ENCODE peak calls at places on chromosomes 7 and 10, in seven cellular contexts. I is heart left ventricle, S is BJ, D is endothelial cell of umbilical vein, U is SK-N-SH, B is fibroblast of mammary gland, X is tibial nerve. C is an unnamed sample.

GRCh38 chr10:114631678-114632417 is 26.2 kb downstream of the ABLIM1 start:
- DNase-seq in I (peak), S (no peak), D (peak), U (peak), B (no peak), X (no peak), C (peak)

GRCh38 chr7:93944673-93945072 is 23.1 kb downstream of the GNG11 start:
- DNase-seq in I (no peak), S (no peak), D (peak), U (peak), B (peak), X (no peak), C (no peak)

GRCh38 chr10:608331-609265 is 80.9 kb downstream of the DIP2C start:
- DNase-seq in I (no peak), S (no peak), D (no peak), U (no peak), B (peak), X (no peak), C (no peak)

GRCh38 chr10:99427566-99428150 is 2.8 kb downstream of the GOT1 start:
- DNase-seq in I (no peak), S (no peak), D (no peak), U (no peak), B (no peak), X (no peak), C (no peak)

GRCh38 chr10:71220689-71221540 is 8.5 kb downstream of the UNC5B start:
- DNase-seq in I (peak), S (no peak), D (no peak), U (no peak), B (peak), X (no peak), C (no peak)

GRCh38 chr7:69654849-69655707 is 56.8 kb downstream of the AUTS2 start:
- DNase-seq in I (no peak), S (no peak), D (no peak), U (no peak), B (no peak), X (no peak), C (no peak)

GRCh38 chr10:131201741-131202515 is 109.6 kb downstream of the TCERG1L start:
- DNase-seq in I (no peak), S (no peak), D (no peak), U (no peak), B (no peak), X (no peak), C (no peak)

GRCh38 chr10:71187600-71187999 is 24.8 kb upstream of the UNC5B start:
- DNase-seq in I (peak), S (no peak), D (peak), U (no peak), B (peak), X (peak), C (no peak)

GRCh38 chr10:62597226-62597625 is 207.3 kb upstream of the ADO start:
- DNase-seq in I (no peak), S (no peak), D (no peak), U (no peak), B (peak), X (no peak), C (no peak)

GRCh38 chr10:119337796-119338432 is 130.5 kb downstream of the GRK5 start:
- DNase-seq in I (no peak), S (no peak), D (peak), U (no peak), B (peak), X (no peak), C (peak)

GRCh38 chr10:56068040-56068439 is 293.0 kb downstream of the ZWINT start:
- DNase-seq in I (no peak), S (no peak), D (no peak), U (no peak), B (no peak), X (no peak), C (no peak)

GRCh38 chr10:45180946-45181439 is 134.4 kb downstream of the OR13A1 start:
- DNase-seq in I (no peak), S (no peak), D (no peak), U (no peak), B (no peak), X (no peak), C (no peak)

GRCh38 chr10:18859659-18860058 is 188.9 kb upstream of the MALRD1 start:
- DNase-seq in I (no peak), S (no peak), D (no peak), U (no peak), B (no peak), X (no peak), C (no peak)

GRCh38 chr10:102310356-102311024 is 65.2 kb downstream of the GBF1 start:
- DNase-seq in I (no peak), S (no peak), D (peak), U (no peak), B (peak), X (no peak), C (no peak)

GRCh38 chr10:90222372-90222771 is 521.0 kb downstream of the KIF20B start:
- DNase-seq in I (no peak), S (peak), D (peak), U (no peak), B (peak), X (no peak), C (no peak)

GRCh38 chr10:103238506-103239252 is 7.0 kb upstream of the RPEL1 start:
- DNase-seq in I (peak), S (no peak), D (peak), U (no peak), B (peak), X (peak), C (peak)

GRCh38 chr7:106285801-106286492 is 1.2 kb upstream of the NAMPT start:
- DNase-seq in I (no peak), S (no peak), D (peak), U (no peak), B (peak), X (peak), C (no peak)

GRCh38 chr7:2198206-2198605 is 34.5 kb downstream of the MAD1L1 start:
- DNase-seq in I (no peak), S (no peak), D (no peak), U (peak), B (no peak), X (no peak), C (no peak)

GRCh38 chr7:3272691-3273141 is 28.3 kb upstream of the SDK1 start:
- DNase-seq in I (no peak), S (no peak), D (peak), U (no peak), B (peak), X (no peak), C (peak)

GRCh38 chr10:125030567-125031197 is 88.8 kb downstream of the ZRANB1 start:
- DNase-seq in I (no peak), S (no peak), D (no peak), U (no peak), B (no peak), X (no peak), C (no peak)

DNA sequence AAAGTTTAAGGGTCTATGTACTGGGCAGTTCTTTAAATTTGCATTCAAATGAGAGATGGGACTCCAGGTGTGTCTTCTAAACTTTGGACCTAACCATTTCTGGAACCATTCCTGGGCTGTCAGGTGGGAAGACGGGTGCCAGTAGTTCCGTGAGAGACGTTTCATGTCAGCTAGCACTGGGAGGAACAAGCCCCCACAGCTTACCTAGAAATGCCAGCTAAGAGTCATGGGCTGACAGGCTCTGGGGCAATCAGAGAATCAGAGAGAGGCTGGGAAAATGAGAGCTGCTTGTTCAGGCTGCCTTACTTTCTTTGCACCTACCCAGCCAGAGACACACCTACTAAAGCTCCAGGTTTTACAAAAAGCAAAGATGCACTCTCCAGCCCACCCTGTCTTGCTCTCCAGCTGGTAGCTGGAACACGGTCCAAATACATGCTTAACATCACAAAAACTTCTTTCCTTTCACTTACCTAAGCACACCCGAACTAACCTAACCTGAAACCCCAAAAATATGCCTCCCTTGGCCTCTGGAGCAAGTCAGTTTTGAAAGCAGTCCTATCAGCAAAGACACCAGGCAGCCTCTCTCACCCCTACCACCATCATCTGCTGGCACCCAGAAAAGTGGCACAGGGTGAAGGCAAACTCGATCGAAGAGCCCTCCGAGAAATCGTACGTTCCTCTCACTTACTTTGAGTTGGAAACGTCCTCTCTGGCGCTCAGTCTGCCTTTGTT is 616 bp downstream of the PTN start:
- DNase-seq in I (no peak), S (no peak), D (no peak), U (no peak), B (no peak), X (no peak), C (no peak)
- H3K4me3 ChIP-seq in I (peak), S (peak), D (no peak), U (peak), B (peak), X (peak), C (peak)

GRCh38 chr7:139985811-139986210 is 76.9 kb downstream of the PARP12 start:
- DNase-seq in I (no peak), S (no peak), D (no peak), U (no peak), B (no peak), X (no peak), C (no peak)

GRCh38 chr7:139990142-139990535 is 72.6 kb downstream of the PARP12 start:
- DNase-seq in I (no peak), S (no peak), D (no peak), U (no peak), B (no peak), X (no peak), C (no peak)

GRCh38 chr7:139990571-139990970 is 72.2 kb downstream of the PARP12 start:
- DNase-seq in I (no peak), S (no peak), D (no peak), U (no peak), B (no peak), X (no peak), C (no peak)

GRCh38 chr7:139989366-139990141 is 73.2 kb downstream of the PARP12 start:
- DNase-seq in I (no peak), S (no peak), D (no peak), U (no peak), B (no peak), X (no peak), C (no peak)

GRCh38 chr7:139987691-139988516 is 74.8 kb downstream of the PARP12 start:
- DNase-seq in I (no peak), S (no peak), D (no peak), U (no peak), B (no peak), X (no peak), C (no peak)
- TF ChIP-seq CTCF in I (no peak), S (no peak), D (no peak), U (peak), B (no peak), X (no peak), C (no peak)

GRCh38 chr7:1055491-1056005 is 11.2 kb downstream of the GPR146 start:
- DNase-seq in I (no peak), S (no peak), D (no peak), U (no peak), B (no peak), X (no peak), C (no peak)
- H3K4me3 ChIP-seq in I (peak), S (no peak), D (no peak), U (no peak), B (no peak), X (peak), C (no peak)

DNA sequence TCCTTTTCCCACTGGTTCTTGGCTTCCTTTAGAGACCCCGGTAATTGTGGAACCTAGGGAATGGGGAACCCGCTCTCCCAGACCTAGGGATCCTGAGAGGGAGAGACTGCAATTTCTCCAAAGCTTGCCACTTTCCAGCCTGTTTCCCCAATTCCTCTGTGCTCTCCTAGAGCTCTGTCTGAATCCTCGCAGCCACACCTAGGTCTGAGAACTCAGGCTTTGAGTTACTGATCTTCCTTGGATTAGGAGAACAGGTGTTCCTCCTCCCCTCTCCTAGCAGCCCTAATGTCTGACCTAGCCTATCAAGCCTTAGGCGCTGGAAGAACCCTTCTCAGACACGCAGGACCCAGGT is 20.0 kb downstream of the WNT8B start:
- DNase-seq in I (no peak), S (no peak), D (no peak), U (no peak), B (no peak), X (no peak), C (peak)
- TF ChIP-seq CTCF in I (no peak), S (no peak), D (no peak), U (peak), B (no peak), X (no peak), C (no peak)

GRCh38 chr7:127654404-127655392 is 2.7 kb downstream of the SND1 start:
- DNase-seq in I (no peak), S (no peak), D (no peak), U (no peak), B (peak), X (no peak), C (peak)

GRCh38 chr7:127655720-127656119 is 3.7 kb downstream of the SND1 start:
- DNase-seq in I (no peak), S (no peak), D (no peak), U (no peak), B (no peak), X (no peak), C (no peak)

GRCh38 chr7:127652333-127653248 is 597 bp downstream of the SND1 start:
- DNase-seq in I (no peak), S (no peak), D (peak), U (no peak), B (peak), X (no peak), C (no peak)

GRCh38 chr7:127651556-127652332 is at the start of gene SND1:
- DNase-seq in I (peak), S (peak), D (peak), U (peak), B (peak), X (peak), C (peak)

GRCh38 chr7:127653396-127653795 is 1.4 kb downstream of the SND1 start:
- DNase-seq in I (no peak), S (no peak), D (no peak), U (no peak), B (no peak), X (no peak), C (no peak)
- H3K4me3 ChIP-seq in I (peak), S (peak), D (peak), U (peak), B (peak), X (no peak), C (no peak)

GRCh38 chr7:127447326-127447945 is 54.9 kb upstream of the ZNF800 start:
- DNase-seq in I (no peak), S (no peak), D (peak), U (peak), B (peak), X (no peak), C (peak)
- TF ChIP-seq CTCF in I (no peak), S (peak), D (peak), U (peak), B (peak), X (peak), C (peak)

GRCh38 chr10:126673565-126673964 is 3.1 kb upstream of the C10orf90 start:
- DNase-seq in I (no peak), S (no peak), D (no peak), U (no peak), B (no peak), X (no peak), C (no peak)
- H3K4me3 ChIP-seq in I (no peak), S (no peak), D (no peak), U (no peak), B (no peak), X (no peak), C (no peak)

C was measured in WERI-Rb-1.